ENCODE peak calls at places on chromosomes 6 and 20, in five cellular contexts. One of them, this sample, is unnamed.
A peak's percentile ranks its signal among the peaks of the same experiment; 100 is the strongest.

GRCh38 chr20:62219992-62220665 is at the start of gene HRH3:
- DNase-seq in testis: peak; percentile 54
- DNase-seq in pancreas: peak; percentile 91
- DNase-seq in uterus: peak; percentile 27
- DNase-seq in ascending aorta: no peak
- DNase-seq in this sample: peak; percentile 94

GRCh38 chr6:161068296-161068695 is 76.7 kb downstream of the MAP3K4 start:
- DNase-seq in testis: no peak
- DNase-seq in pancreas: no peak
- DNase-seq in uterus: no peak
- DNase-seq in ascending aorta: no peak
- DNase-seq in this sample: no peak

GRCh38 chr20:57680934-57681914 is 28.6 kb downstream of the PMEPA1 start:
- DNase-seq in testis: no peak
- DNase-seq in pancreas: no peak
- DNase-seq in uterus: no peak
- DNase-seq in ascending aorta: no peak
- DNase-seq in this sample: no peak

GRCh38 chr6:558089-558488 is 98.8 kb downstream of the HUS1B start:
- DNase-seq in testis: no peak
- DNase-seq in pancreas: no peak
- DNase-seq in uterus: no peak
- DNase-seq in ascending aorta: no peak
- DNase-seq in this sample: no peak

GRCh38 chr6:1554241-1554880 is 55.4 kb upstream of the FOXC1 start:
- DNase-seq in testis: no peak
- DNase-seq in pancreas: no peak
- DNase-seq in uterus: no peak
- DNase-seq in ascending aorta: no peak
- DNase-seq in this sample: no peak

GRCh38 chr6:1384549-1385128 is 4.7 kb upstream of the FOXF2 start:
- DNase-seq in testis: no peak
- DNase-seq in pancreas: no peak
- DNase-seq in uterus: no peak
- DNase-seq in ascending aorta: peak; percentile 50
- DNase-seq in this sample: peak; percentile 71

GRCh38 chr6:137830562-137830961 is 36.5 kb upstream of the TNFAIP3 start:
- DNase-seq in testis: no peak
- DNase-seq in pancreas: no peak
- DNase-seq in uterus: no peak
- DNase-seq in ascending aorta: no peak
- DNase-seq in this sample: no peak

GRCh38 chr20:61436674-61437279 is 184.7 kb downstream of the CDH4 start:
- DNase-seq in testis: no peak
- DNase-seq in pancreas: no peak
- DNase-seq in uterus: no peak
- DNase-seq in ascending aorta: no peak
- DNase-seq in this sample: peak; percentile 97

GRCh38 chr20:54093423-54094267 is 23.3 kb upstream of the BCAS1 start:
- DNase-seq in testis: no peak
- DNase-seq in pancreas: no peak
- DNase-seq in uterus: no peak
- DNase-seq in ascending aorta: no peak
- DNase-seq in this sample: no peak

GRCh38 chr20:61647741-61648140 is 395.7 kb downstream of the CDH4 start:
- DNase-seq in testis: no peak
- DNase-seq in pancreas: no peak
- DNase-seq in uterus: no peak
- DNase-seq in ascending aorta: no peak
- DNase-seq in this sample: no peak

GRCh38 chr6:169420912-169421543 is 167.4 kb upstream of the THBS2 start:
- DNase-seq in testis: peak; percentile 48
- DNase-seq in pancreas: no peak
- DNase-seq in uterus: no peak
- DNase-seq in ascending aorta: no peak
- DNase-seq in this sample: peak; percentile 89

GRCh38 chr20:57439432-57439831 is 48.2 kb downstream of the RBM38 start:
- DNase-seq in testis: peak; percentile 56
- DNase-seq in pancreas: peak; percentile 98
- DNase-seq in uterus: peak; percentile 47
- DNase-seq in ascending aorta: peak; percentile 84
- DNase-seq in this sample: no peak

GRCh38 chr20:1282966-1283365 is 16.9 kb downstream of the SNPH start:
- DNase-seq in testis: no peak
- DNase-seq in pancreas: no peak
- DNase-seq in uterus: no peak
- DNase-seq in ascending aorta: peak; percentile 8
- DNase-seq in this sample: peak; percentile 28

GRCh38 chr6:142321451-142321850 is 19.6 kb downstream of the ADGRG6 start:
- DNase-seq in testis: no peak
- DNase-seq in pancreas: no peak
- DNase-seq in uterus: no peak
- DNase-seq in ascending aorta: no peak
- DNase-seq in this sample: no peak

GRCh38 chr6:83853178-83853967 is at the start of gene RIPPLY2:
- DNase-seq in testis: peak; percentile 57
- DNase-seq in pancreas: peak; percentile 62
- DNase-seq in uterus: no peak
- DNase-seq in ascending aorta: no peak
- DNase-seq in this sample: peak; percentile 82

GRCh38 chr6:95593025-95593424 is 15.7 kb downstream of the MANEA start:
- DNase-seq in testis: no peak
- DNase-seq in pancreas: no peak
- DNase-seq in uterus: no peak
- DNase-seq in ascending aorta: no peak
- DNase-seq in this sample: no peak

GRCh38 chr6:885051-885590 is 192.2 kb upstream of the EXOC2 start:
- DNase-seq in testis: no peak
- DNase-seq in pancreas: no peak
- DNase-seq in uterus: no peak
- DNase-seq in ascending aorta: no peak
- DNase-seq in this sample: no peak

GRCh38 chr20:56400001-56400640 is 7.7 kb downstream of the CSTF1 start:
- DNase-seq in testis: peak; percentile 85
- DNase-seq in pancreas: no peak
- DNase-seq in uterus: no peak
- DNase-seq in ascending aorta: peak; percentile 70
- DNase-seq in this sample: peak; percentile 78

GRCh38 chr6:166228839-166229528 is 61.3 kb upstream of the TBXT start:
- DNase-seq in testis: no peak
- DNase-seq in pancreas: no peak
- DNase-seq in uterus: no peak
- DNase-seq in ascending aorta: no peak
- DNase-seq in this sample: peak; percentile 73

GRCh38 chr20:41587956-41588355 is 30.2 kb downstream of the CHD6 start:
- DNase-seq in testis: no peak
- DNase-seq in pancreas: no peak
- DNase-seq in uterus: no peak
- DNase-seq in ascending aorta: no peak
- DNase-seq in this sample: no peak

GRCh38 chr6:107489636-107490567 is at the start of gene SOBP:
- DNase-seq in testis: peak; percentile 83
- DNase-seq in pancreas: peak; percentile 61
- DNase-seq in uterus: peak; percentile 79
- DNase-seq in ascending aorta: peak; percentile 77
- DNase-seq in this sample: peak; percentile 83

DNA sequence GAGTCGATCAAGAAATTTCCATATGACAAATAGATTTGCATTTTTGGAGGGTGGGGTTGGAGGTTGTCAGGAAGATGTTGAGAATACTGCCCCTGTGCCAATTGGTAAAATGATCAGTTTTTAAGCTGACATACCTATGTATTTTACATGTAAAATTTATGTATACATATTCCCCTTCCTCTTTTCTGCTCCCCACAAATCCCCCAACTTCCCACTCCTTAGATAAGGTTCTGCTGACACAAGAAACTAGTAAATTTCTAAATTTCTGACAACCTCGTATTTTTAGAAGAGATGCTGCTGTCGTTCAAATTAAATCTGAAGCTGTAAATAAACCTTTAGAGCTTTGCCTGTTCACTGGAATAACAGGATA is 521.0 kb downstream of the CD83 start:
- DNase-seq in testis: no peak
- DNase-seq in pancreas: no peak
- DNase-seq in uterus: no peak
- DNase-seq in ascending aorta: no peak
- DNase-seq in this sample: no peak
- H3K4me3 ChIP-seq in testis: no peak overlapping the region
- H3K4me3 ChIP-seq in pancreas: no peak overlapping the region
- H3K4me3 ChIP-seq in uterus: no peak overlapping the region
- H3K4me3 ChIP-seq in ascending aorta: no peak overlapping the region
- H3K4me3 ChIP-seq in this sample: no peak overlapping the region

GRCh38 chr6:39465539-39465938 is 143.0 kb upstream of the KCNK16 start:
- DNase-seq in testis: no peak
- DNase-seq in pancreas: no peak
- DNase-seq in uterus: no peak
- DNase-seq in ascending aorta: no peak
- DNase-seq in this sample: no peak

GRCh38 chr6:39471954-39472659 is 149.6 kb upstream of the KCNK16 start:
- DNase-seq in testis: no peak
- DNase-seq in pancreas: no peak
- DNase-seq in uterus: no peak
- DNase-seq in ascending aorta: no peak
- DNase-seq in this sample: no peak

GRCh38 chr6:39464067-39464466 is 141.6 kb upstream of the KCNK16 start:
- DNase-seq in testis: no peak
- DNase-seq in pancreas: no peak
- DNase-seq in uterus: no peak
- DNase-seq in ascending aorta: no peak
- DNase-seq in this sample: no peak

GRCh38 chr6:39468385-39468784 is 145.9 kb upstream of the KCNK16 start:
- DNase-seq in testis: no peak
- DNase-seq in pancreas: no peak
- DNase-seq in uterus: no peak
- DNase-seq in ascending aorta: no peak
- DNase-seq in this sample: no peak

GRCh38 chr6:39466664-39467063 is 144.2 kb upstream of the KCNK16 start:
- DNase-seq in testis: no peak
- DNase-seq in pancreas: no peak
- DNase-seq in uterus: no peak
- DNase-seq in ascending aorta: no peak
- DNase-seq in this sample: no peak
- H3K4me1 ChIP-seq in testis: no peaks in the 10 kb centered on the region
- H3K4me1 ChIP-seq in pancreas: no peaks in the 10 kb centered on the region
- H3K4me1 ChIP-seq in uterus: no peaks in the 10 kb centered on the region
- H3K4me1 ChIP-seq in ascending aorta: no peaks in the 10 kb centered on the region
- H3K4me1 ChIP-seq in this sample: peaks cover 9% of the 10 kb centered on the region

DNA sequence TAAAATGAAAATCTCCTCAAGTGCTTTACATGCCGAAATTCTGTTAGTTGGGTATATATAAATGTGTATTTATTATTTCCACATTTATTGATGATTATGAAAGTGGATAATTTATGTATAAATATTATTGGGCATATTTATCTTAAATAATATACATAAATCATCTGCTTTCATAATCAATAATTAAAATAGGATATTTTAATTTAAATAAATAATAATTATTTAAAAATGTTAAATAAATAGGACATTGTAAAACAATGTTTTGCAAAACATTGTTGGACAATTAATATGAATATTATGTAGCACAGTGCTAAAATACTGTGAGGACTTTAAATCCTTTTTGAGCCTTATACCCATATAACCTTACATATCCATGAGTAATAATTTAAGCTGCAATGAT is 786.5 kb upstream of the CITED2 start:
- DNase-seq in testis: no peak
- DNase-seq in pancreas: no peak
- DNase-seq in uterus: no peak
- DNase-seq in ascending aorta: no peak
- DNase-seq in this sample: no peak
- H3K27ac ChIP-seq in testis: no peak overlapping the region
- H3K27ac ChIP-seq in pancreas: no peak overlapping the region
- H3K27ac ChIP-seq in uterus: no peak overlapping the region
- H3K27ac ChIP-seq in ascending aorta: no peak overlapping the region
- H3K27ac ChIP-seq in this sample: no peak overlapping the region

GRCh38 chr6:41734666-41735426 is 562 bp downstream of the TFEB start:
- DNase-seq in testis: peak; percentile 76
- DNase-seq in pancreas: peak; percentile 89
- DNase-seq in uterus: peak; percentile 84
- DNase-seq in ascending aorta: peak; percentile 89
- DNase-seq in this sample: peak; percentile 82
- H3K4me3 ChIP-seq in testis: peak overlapping the region; percentile 75
- H3K4me3 ChIP-seq in pancreas: peak overlapping the region; percentile 93
- H3K4me3 ChIP-seq in uterus: peak overlapping the region; percentile 93
- H3K4me3 ChIP-seq in ascending aorta: peak overlapping the region; percentile 93
- H3K4me3 ChIP-seq in this sample: peak overlapping the region; percentile 56

GRCh38 chr20:31543966-31544598 is 29.8 kb downstream of the HM13 start:
- DNase-seq in testis: no peak
- DNase-seq in pancreas: no peak
- DNase-seq in uterus: peak; percentile 41
- DNase-seq in ascending aorta: no peak
- DNase-seq in this sample: no peak
- H3K4me1 ChIP-seq in testis: peaks cover 6% of the 10 kb centered on the region
- H3K4me1 ChIP-seq in pancreas: no peaks in the 10 kb centered on the region
- H3K4me1 ChIP-seq in uterus: no peaks in the 10 kb centered on the region
- H3K4me1 ChIP-seq in ascending aorta: no peaks in the 10 kb centered on the region
- H3K4me1 ChIP-seq in this sample: no peaks in the 10 kb centered on the region

DNA sequence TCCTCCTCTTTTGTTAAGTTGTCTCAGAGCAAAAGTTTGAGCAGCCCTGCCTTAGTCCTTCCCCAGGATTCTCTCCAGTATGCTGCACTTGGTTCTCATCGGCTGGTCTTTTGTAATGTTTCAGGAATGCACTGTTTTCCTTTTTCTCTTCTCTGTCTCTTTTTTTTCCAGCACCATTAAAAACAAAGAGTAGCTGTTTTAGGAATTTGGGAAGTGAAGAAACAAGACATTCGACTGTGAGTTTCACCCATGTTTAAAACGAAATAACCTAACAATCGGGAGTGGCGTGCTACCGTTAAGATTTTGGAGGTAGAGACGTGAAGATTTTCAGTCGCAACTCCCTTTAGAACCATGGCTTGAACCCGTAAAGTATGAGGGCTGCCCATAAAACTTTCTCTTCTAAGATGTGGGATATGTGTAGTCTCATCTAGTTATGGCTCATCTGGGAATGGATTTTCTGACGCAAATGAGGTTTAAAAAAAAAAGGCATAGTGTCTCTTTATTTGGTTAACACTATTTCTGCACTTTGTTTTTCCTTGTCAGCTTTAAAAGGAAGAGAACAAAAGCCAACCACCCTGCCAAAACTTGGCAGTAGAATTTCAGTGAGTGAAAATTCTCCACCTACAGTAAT is 35.9 kb upstream of the RAB23 start:
- DNase-seq in testis: no peak
- DNase-seq in pancreas: no peak
- DNase-seq in uterus: peak; percentile 37
- DNase-seq in ascending aorta: no peak
- DNase-seq in this sample: no peak
- H3K27ac ChIP-seq in testis: peak overlapping the region; percentile 70
- H3K27ac ChIP-seq in pancreas: no peak overlapping the region
- H3K27ac ChIP-seq in uterus: peak overlapping the region; percentile 93
- H3K27ac ChIP-seq in ascending aorta: peak overlapping the region; percentile 95
- H3K27ac ChIP-seq in this sample: no peak overlapping the region

This sample was measured in endodermal cell.